ENCODE peak calls at places on chromosomes 1 and 21, in six cellular contexts. K is NT2/D1, H is bronchial epithelial cell, C is gastrocnemius medialis, E is lung, S is body of pancreas. B is an unnamed sample.

GRCh38 chr21:28397040-28397439 is 595.6 kb downstream of the LTN1 start:
- DNase-seq in H (no peak), K (no peak), E (no peak), C (no peak), S (no peak), B (no peak)

GRCh38 chr1:209643295-209644020 is 8.8 kb downstream of the LAMB3 start:
- DNase-seq in H (peak; percentile 63), K (no peak), C (no peak), E (peak; percentile 62), S (peak; percentile 63), B (no peak)

GRCh38 chr1:167708940-167709389 is 12.8 kb upstream of the MPZL1 start:
- DNase-seq in S (no peak), K (no peak), C (no peak), E (no peak), H (no peak), B (no peak)

GRCh38 chr1:27301582-27302199 is 20.3 kb upstream of the TMEM222 start:
- DNase-seq in S (no peak), E (no peak), K (no peak), H (no peak), C (no peak), B (no peak)

GRCh38 chr1:110639724-110640386 is 33.7 kb upstream of the KCNA2 start:
- DNase-seq in K (no peak), H (peak; percentile 21), C (no peak), E (no peak), S (no peak), B (no peak)

GRCh38 chr1:15833069-15833679 is 14.3 kb upstream of the SPEN start:
- DNase-seq in S (peak; percentile 42), H (peak; percentile 89), K (no peak), C (peak; percentile 46), E (peak; percentile 56), B (peak; percentile 81)

GRCh38 chr1:85581802-85582686 is 1.5 kb downstream of the CCN1 start:
- DNase-seq in C (no peak), K (no peak), S (peak; percentile 54), E (peak; percentile 81), H (peak; percentile 77), B (no peak)

GRCh38 chr1:101284021-101284420 is 47.2 kb downstream of the S1PR1 start:
- DNase-seq in E (no peak), H (no peak), C (no peak), S (no peak), K (no peak), B (no peak)

GRCh38 chr1:157045251-157046218 is at the start of gene ARHGEF11:
- DNase-seq in C (peak; percentile 85), K (peak; percentile 89), H (peak; percentile 66), S (peak; percentile 89), E (peak; percentile 89), B (peak; percentile 69)

GRCh38 chr1:23904748-23905357 is 8.3 kb downstream of the CNR2 start:
- DNase-seq in S (no peak), H (peak; percentile 68), C (no peak), E (no peak), K (no peak), B (no peak)

GRCh38 chr1:152440635-152441471 is 26.8 kb upstream of the CRNN start:
- DNase-seq in C (peak; percentile 16), S (peak; percentile 83), H (peak; percentile 64), K (peak; percentile 85), E (peak; percentile 71), B (peak; percentile 74)

GRCh38 chr1:176462671-176463225 is at the start of gene PAPPA2:
- DNase-seq in C (no peak), K (no peak), E (no peak), H (no peak), S (no peak), B (no peak)

GRCh38 chr1:109248444-109248796 is 919 bp upstream of the CELSR2 start:
- DNase-seq in S (no peak), E (no peak), H (no peak), K (no peak), C (no peak), B (no peak)

GRCh38 chr1:39406533-39407478 is 84.6 kb upstream of the BMP8A start:
- DNase-seq in S (peak; percentile 18), C (no peak), E (no peak), H (no peak), K (no peak), B (no peak)

GRCh38 chr1:198667186-198667585 is 28.3 kb downstream of the PTPRC start:
- DNase-seq in C (no peak), H (peak; percentile 43), S (no peak), E (no peak), K (no peak), B (no peak)

GRCh38 chr1:44442791-44443190 is 37.7 kb downstream of the RNF220 start:
- DNase-seq in E (peak; percentile 50), H (no peak), C (no peak), K (no peak), S (no peak), B (no peak)

GRCh38 chr1:50452700-50453099 is 29.5 kb upstream of the DMRTA2 start:
- DNase-seq in S (no peak), E (no peak), K (no peak), C (no peak), H (no peak), B (no peak)

GRCh38 chr1:21873174-21873573 is 61.1 kb downstream of the LDLRAD2 start:
- DNase-seq in C (no peak), S (no peak), K (no peak), E (no peak), H (no peak), B (no peak)
- H3K36me3 ChIP-seq in C (no peaks in the 10 kb centered on the region), S (peaks cover 7% of the 10 kb centered on the region), K (peaks cover 83% of the 10 kb centered on the region), E (peaks cover 66% of the 10 kb centered on the region), H (peaks cover 57% of the 10 kb centered on the region), B (peaks cover 80% of the 10 kb centered on the region)

GRCh38 chr21:41442496-41443186 is 16.6 kb downstream of the MX1 start:
- DNase-seq in C (no peak), H (no peak), E (no peak), S (no peak), K (no peak), B (no peak)
- H3K36me3 ChIP-seq in C (no peaks in the 10 kb centered on the region), H (no peaks in the 10 kb centered on the region), E (peaks cover 53% of the 10 kb centered on the region), S (no peaks in the 10 kb centered on the region), K (no peaks in the 10 kb centered on the region), B (peaks cover 70% of the 10 kb centered on the region)

GRCh38 chr1:74748962-74749361 is 16.0 kb downstream of the TYW3 start:
- DNase-seq in H (no peak), C (no peak), E (no peak), S (no peak), K (no peak), B (no peak)
- H3K36me3 ChIP-seq in H (peaks cover 5% of the 10 kb centered on the region), C (no peaks in the 10 kb centered on the region), E (peaks cover 16% of the 10 kb centered on the region), S (no peaks in the 10 kb centered on the region), K (peaks cover 89% of the 10 kb centered on the region), B (peaks cover 50% of the 10 kb centered on the region)

DNA sequence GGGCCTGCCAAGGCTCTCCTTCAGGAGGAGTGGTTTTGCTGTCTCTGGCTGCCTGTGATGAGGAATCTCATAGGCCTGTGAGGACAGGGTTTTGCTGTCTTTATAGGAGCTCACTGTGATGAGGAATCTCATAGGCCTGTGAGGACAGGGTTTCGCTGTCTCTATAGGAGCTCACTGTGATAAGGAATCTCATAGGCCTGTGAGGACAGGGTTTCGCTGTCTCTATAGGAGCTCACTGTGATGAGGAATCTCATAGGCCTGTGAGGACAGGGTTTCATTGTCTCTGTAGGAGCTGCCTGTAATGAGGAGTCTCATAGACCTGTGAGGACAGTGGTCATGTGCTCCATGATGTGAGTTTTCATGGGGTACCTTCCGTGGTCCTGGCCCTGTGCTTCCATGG is 29.0 kb downstream of the CLIC6 start:
- DNase-seq in S (no peak), H (no peak), C (no peak), E (no peak), K (no peak), B (no peak)
- H3K36me3 ChIP-seq in S (no peaks in the 10 kb centered on the region), H (no peaks in the 10 kb centered on the region), C (no peaks in the 10 kb centered on the region), E (no peaks in the 10 kb centered on the region), K (no peaks in the 10 kb centered on the region), B (no peaks in the 10 kb centered on the region)

GRCh38 chr21:42863504-42863870 is 15.9 kb downstream of the WDR4 start:
- DNase-seq in K (no peak), S (no peak), C (no peak), H (no peak), E (no peak), B (no peak)

GRCh38 chr21:42860345-42860744 is 19.0 kb downstream of the WDR4 start:
- DNase-seq in K (no peak), E (no peak), C (no peak), H (no peak), S (no peak), B (no peak)

GRCh38 chr21:42862774-42863503 is 16.4 kb downstream of the WDR4 start:
- DNase-seq in H (peak; percentile 27), C (no peak), K (peak; percentile 40), S (no peak), E (no peak), B (no peak)

GRCh38 chr21:42861311-42862122 is 17.8 kb downstream of the WDR4 start:
- DNase-seq in C (no peak), H (no peak), S (no peak), K (no peak), E (no peak), B (no peak)

DNA sequence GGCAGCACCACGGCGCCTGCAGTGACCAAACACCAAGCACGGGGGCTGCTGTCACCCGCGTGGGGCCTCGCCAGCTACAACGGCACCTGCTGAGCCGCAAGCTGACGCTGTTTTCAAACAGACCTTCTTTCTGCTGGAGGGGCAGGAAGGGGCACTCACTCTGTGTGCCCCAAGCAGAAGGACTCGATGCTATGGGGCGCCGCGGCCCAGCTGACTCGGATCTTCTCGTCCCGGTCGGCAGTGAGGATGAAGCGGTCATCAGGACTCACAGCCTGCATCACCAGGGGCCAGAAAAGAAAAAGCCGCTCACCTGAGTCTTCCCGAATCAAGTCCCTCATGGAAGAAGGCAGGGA is 17.2 kb downstream of the WDR4 start:
- DNase-seq in S (no peak), H (no peak), C (no peak), K (no peak), E (no peak), B (no peak)
- H3K36me3 ChIP-seq in S (no peaks in the 10 kb centered on the region), H (peaks cover 49% of the 10 kb centered on the region), C (no peaks in the 10 kb centered on the region), K (peaks cover 93% of the 10 kb centered on the region), E (peaks cover 61% of the 10 kb centered on the region), B (peaks cover 53% of the 10 kb centered on the region)

GRCh38 chr1:243801378-243801777 is 48.7 kb downstream of the AKT3 start:
- DNase-seq in S (no peak), E (no peak), K (no peak), H (no peak), C (no peak), B (no peak)
- H3K36me3 ChIP-seq in S (no peaks in the 10 kb centered on the region), E (no peaks in the 10 kb centered on the region), K (no peaks in the 10 kb centered on the region), H (no peaks in the 10 kb centered on the region), C (no peaks in the 10 kb centered on the region), B (no peaks in the 10 kb centered on the region)

GRCh38 chr1:11023201-11023600 is 10.7 kb downstream of the TARDBP start:
- DNase-seq in E (no peak), K (no peak), C (no peak), H (no peak), S (no peak), B (no peak)
- H3K36me3 ChIP-seq in E (peaks cover 34% of the 10 kb centered on the region), K (peaks cover 74% of the 10 kb centered on the region), C (peaks cover 7% of the 10 kb centered on the region), H (peaks cover 15% of the 10 kb centered on the region), S (peaks cover 38% of the 10 kb centered on the region), B (peaks cover 82% of the 10 kb centered on the region)

GRCh38 chr1:55154616-55155015 is 60.5 kb downstream of the USP24 start:
- DNase-seq in C (no peak), K (no peak), H (no peak), S (no peak), E (no peak), B (no peak)
- H3K36me3 ChIP-seq in C (no peaks in the 10 kb centered on the region), K (peaks cover 83% of the 10 kb centered on the region), H (peaks cover 9% of the 10 kb centered on the region), S (no peaks in the 10 kb centered on the region), E (peaks cover 16% of the 10 kb centered on the region), B (peaks cover 36% of the 10 kb centered on the region)